ENCODE peak calls at places on chromosomes 16 and 17, in ten cellular contexts. One of them, this sample, is unnamed.

GRCh38 chr16:2033057-2033911 is 6.6 kb downstream of the NHERF2 start:
- DNase-seq in prostate gland: no peak
- DNase-seq in stomach: peak
- DNase-seq in HCT116: no peak
- DNase-seq in GM23338: no peak
- DNase-seq in esophagus muscularis mucosa: no peak
- DNase-seq in H1: peak
- DNase-seq in suprapubic skin: peak
- DNase-seq in HL-60: no peak
- DNase-seq in breast epithelium: peak
- DNase-seq in this sample: no peak

GRCh38 chr17:60748232-60748631 is 70.6 kb downstream of the BCAS3 start:
- DNase-seq in prostate gland: no peak
- DNase-seq in stomach: no peak
- DNase-seq in HCT116: no peak
- DNase-seq in GM23338: peak
- DNase-seq in esophagus muscularis mucosa: no peak
- DNase-seq in H1: no peak
- DNase-seq in suprapubic skin: no peak
- DNase-seq in HL-60: no peak
- DNase-seq in breast epithelium: no peak
- DNase-seq in this sample: no peak

GRCh38 chr17:39737761-39738567 is at the start of gene GRB7:
- DNase-seq in prostate gland: peak
- DNase-seq in stomach: peak
- DNase-seq in HCT116: peak
- DNase-seq in GM23338: peak
- DNase-seq in esophagus muscularis mucosa: no peak
- DNase-seq in H1: peak
- DNase-seq in suprapubic skin: no peak
- DNase-seq in HL-60: no peak
- DNase-seq in breast epithelium: peak
- DNase-seq in this sample: no peak

GRCh38 chr16:1770328-1771071 is 843 bp downstream of the NME3 start:
- DNase-seq in prostate gland: peak
- DNase-seq in stomach: peak
- DNase-seq in HCT116: peak
- DNase-seq in GM23338: peak
- DNase-seq in esophagus muscularis mucosa: no peak
- DNase-seq in H1: peak
- DNase-seq in suprapubic skin: no peak
- DNase-seq in HL-60: no peak
- DNase-seq in breast epithelium: peak
- DNase-seq in this sample: no peak

GRCh38 chr16:21199607-21200218 is 11.7 kb downstream of the ZP2 start:
- DNase-seq in prostate gland: no peak
- DNase-seq in stomach: no peak
- DNase-seq in HCT116: no peak
- DNase-seq in GM23338: no peak
- DNase-seq in esophagus muscularis mucosa: no peak
- DNase-seq in H1: no peak
- DNase-seq in suprapubic skin: no peak
- DNase-seq in HL-60: no peak
- DNase-seq in breast epithelium: no peak
- DNase-seq in this sample: no peak

GRCh38 chr16:30700491-30700890 is 1.5 kb downstream of the SRCAP start:
- DNase-seq in prostate gland: no peak
- DNase-seq in stomach: no peak
- DNase-seq in HCT116: no peak
- DNase-seq in GM23338: no peak
- DNase-seq in esophagus muscularis mucosa: no peak
- DNase-seq in H1: no peak
- DNase-seq in suprapubic skin: no peak
- DNase-seq in HL-60: no peak
- DNase-seq in breast epithelium: no peak
- DNase-seq in this sample: no peak

GRCh38 chr16:88424536-88425230 is 28.4 kb upstream of the ZFPM1 start:
- DNase-seq in prostate gland: peak
- DNase-seq in stomach: no peak
- DNase-seq in HCT116: no peak
- DNase-seq in GM23338: no peak
- DNase-seq in esophagus muscularis mucosa: no peak
- DNase-seq in H1: no peak
- DNase-seq in suprapubic skin: no peak
- DNase-seq in HL-60: no peak
- DNase-seq in breast epithelium: peak
- DNase-seq in this sample: no peak

GRCh38 chr16:1367486-1368174 is 15.9 kb downstream of the GNPTG start:
- DNase-seq in prostate gland: peak
- DNase-seq in stomach: no peak
- DNase-seq in HCT116: no peak
- DNase-seq in GM23338: no peak
- DNase-seq in esophagus muscularis mucosa: no peak
- DNase-seq in H1: no peak
- DNase-seq in suprapubic skin: no peak
- DNase-seq in HL-60: no peak
- DNase-seq in breast epithelium: no peak
- DNase-seq in this sample: no peak

GRCh38 chr17:78383725-78384471 is 5.4 kb downstream of the PGS1 start:
- DNase-seq in prostate gland: peak
- DNase-seq in stomach: peak
- DNase-seq in HCT116: no peak
- DNase-seq in GM23338: no peak
- DNase-seq in esophagus muscularis mucosa: peak
- DNase-seq in H1: no peak
- DNase-seq in suprapubic skin: peak
- DNase-seq in HL-60: peak
- DNase-seq in breast epithelium: peak
- DNase-seq in this sample: no peak

GRCh38 chr16:75064403-75065148 is 52.0 kb downstream of the LDHD start:
- DNase-seq in prostate gland: peak
- DNase-seq in stomach: peak
- DNase-seq in HCT116: no peak
- DNase-seq in GM23338: no peak
- DNase-seq in esophagus muscularis mucosa: no peak
- DNase-seq in H1: no peak
- DNase-seq in suprapubic skin: no peak
- DNase-seq in HL-60: peak
- DNase-seq in breast epithelium: peak
- DNase-seq in this sample: no peak

GRCh38 chr16:75238132-75238852 is 13.1 kb downstream of the BCAR1 start:
- DNase-seq in prostate gland: peak
- DNase-seq in stomach: peak
- DNase-seq in HCT116: no peak
- DNase-seq in GM23338: no peak
- DNase-seq in esophagus muscularis mucosa: peak
- DNase-seq in H1: no peak
- DNase-seq in suprapubic skin: peak
- DNase-seq in HL-60: no peak
- DNase-seq in breast epithelium: peak
- DNase-seq in this sample: no peak

GRCh38 chr16:4336701-4337539 is 14.2 kb downstream of the PAM16 start:
- DNase-seq in prostate gland: no peak
- DNase-seq in stomach: no peak
- DNase-seq in HCT116: no peak
- DNase-seq in GM23338: no peak
- DNase-seq in esophagus muscularis mucosa: no peak
- DNase-seq in H1: no peak
- DNase-seq in suprapubic skin: peak
- DNase-seq in HL-60: no peak
- DNase-seq in breast epithelium: no peak
- DNase-seq in this sample: no peak

GRCh38 chr16:82945420-82946096 is 318.8 kb downstream of the CDH13 start:
- DNase-seq in prostate gland: no peak
- DNase-seq in stomach: no peak
- DNase-seq in HCT116: no peak
- DNase-seq in GM23338: no peak
- DNase-seq in esophagus muscularis mucosa: no peak
- DNase-seq in H1: no peak
- DNase-seq in suprapubic skin: no peak
- DNase-seq in HL-60: no peak
- DNase-seq in breast epithelium: no peak
- DNase-seq in this sample: no peak

DNA sequence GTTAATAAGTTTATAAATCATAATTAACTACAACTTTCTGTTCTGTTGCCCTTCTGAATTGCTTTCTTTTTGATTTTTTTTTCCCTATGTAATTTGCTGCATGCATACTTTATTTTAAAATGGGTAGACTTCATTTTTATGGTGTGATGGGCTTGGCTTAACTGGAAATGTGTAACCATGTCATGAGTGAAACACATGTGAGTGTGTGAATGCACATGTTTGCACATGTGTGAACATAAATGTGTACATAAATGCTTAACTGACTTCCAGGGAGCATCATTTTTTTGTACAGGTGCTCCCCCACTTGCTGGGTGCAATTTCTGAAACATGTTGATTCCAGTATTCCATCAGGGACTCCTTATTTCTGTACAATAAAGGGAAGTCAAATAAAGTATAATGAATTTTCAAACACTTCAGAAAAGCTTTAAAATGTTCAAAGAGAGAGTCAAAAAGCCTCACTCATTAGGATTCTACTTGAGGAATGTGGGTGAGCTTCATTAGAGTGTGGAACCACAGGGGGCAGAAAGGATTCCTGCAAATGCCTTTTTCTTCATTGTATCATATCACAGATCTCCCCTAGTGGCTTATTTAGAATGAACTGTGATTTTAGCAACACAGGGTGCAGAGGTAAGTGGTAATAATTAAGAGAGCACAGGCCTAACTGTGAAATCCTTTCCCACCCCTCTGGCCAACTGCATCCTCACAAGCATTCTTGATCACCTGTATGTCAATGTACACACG is 31.7 kb upstream of the CDH11 start:
- DNase-seq in prostate gland: no peak
- DNase-seq in stomach: no peak
- DNase-seq in HCT116: no peak
- DNase-seq in GM23338: peak
- DNase-seq in esophagus muscularis mucosa: no peak
- DNase-seq in H1: no peak
- DNase-seq in suprapubic skin: no peak
- DNase-seq in HL-60: no peak
- DNase-seq in breast epithelium: no peak
- DNase-seq in this sample: no peak
- H3K27ac ChIP-seq in prostate gland: no peak
- H3K27ac ChIP-seq in stomach: no peak
- H3K27ac ChIP-seq in HCT116: no peak
- H3K27ac ChIP-seq in GM23338: no peak
- H3K27ac ChIP-seq in esophagus muscularis mucosa: no peak
- H3K27ac ChIP-seq in H1: no peak
- H3K27ac ChIP-seq in suprapubic skin: no peak
- H3K27ac ChIP-seq in HL-60: no peak
- H3K27ac ChIP-seq in breast epithelium: no peak
- H3K27ac ChIP-seq in this sample: no peak

DNA sequence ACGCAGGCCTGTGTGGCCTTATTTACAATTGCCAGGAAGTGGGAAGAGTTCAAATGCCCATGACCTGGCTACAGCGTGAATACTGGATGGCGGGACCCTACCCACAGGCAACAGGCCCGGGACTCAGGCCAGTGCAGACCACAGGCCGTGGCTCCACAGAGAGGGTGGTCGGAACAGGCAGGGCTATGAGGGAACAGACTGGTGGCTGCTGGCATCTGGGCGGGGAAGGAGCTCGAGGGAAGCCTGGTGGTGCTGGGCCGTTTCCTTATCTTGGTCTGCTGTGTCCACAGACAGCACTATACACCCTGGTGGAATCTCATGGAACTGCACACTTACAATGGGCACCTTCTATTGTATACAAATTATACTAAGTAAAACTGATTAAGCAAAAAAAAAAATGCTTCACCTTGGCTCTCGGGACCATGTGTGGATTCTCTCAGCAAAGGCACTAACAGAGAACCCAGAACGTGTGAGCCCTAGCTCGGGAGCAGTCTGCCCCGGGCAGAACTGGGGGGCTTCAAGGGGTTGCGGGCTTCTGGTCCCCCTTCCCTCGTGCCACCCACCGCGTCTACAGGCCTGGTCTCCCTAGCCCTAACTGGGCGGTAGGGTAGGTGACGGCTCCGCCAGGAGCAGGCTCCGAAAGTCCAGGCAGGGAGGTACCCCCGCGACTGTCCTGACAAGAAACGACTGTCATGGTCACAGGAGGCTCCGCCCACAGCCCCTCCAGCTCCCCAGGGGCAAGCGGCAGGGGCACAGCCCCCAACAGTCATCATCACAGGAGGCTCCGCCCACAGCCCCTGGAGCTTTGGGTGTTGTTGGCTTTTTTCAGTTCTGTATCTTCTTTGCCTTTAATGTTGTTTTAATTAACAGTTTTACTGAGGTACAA is 21.8 kb downstream of the CEP131 start:
- DNase-seq in prostate gland: peak
- DNase-seq in stomach: peak
- DNase-seq in HCT116: peak
- DNase-seq in GM23338: peak
- DNase-seq in esophagus muscularis mucosa: no peak
- DNase-seq in H1: no peak
- DNase-seq in suprapubic skin: no peak
- DNase-seq in HL-60: peak
- DNase-seq in breast epithelium: peak
- DNase-seq in this sample: no peak
- TF ChIP-seq POLR2AphosphoS5 in prostate gland: no peak
- TF ChIP-seq POLR2AphosphoS5 in stomach: no peak
- TF ChIP-seq POLR2AphosphoS5 in HCT116: no peak
- TF ChIP-seq POLR2AphosphoS5 in GM23338: no peak
- TF ChIP-seq POLR2AphosphoS5 in esophagus muscularis mucosa: no peak
- TF ChIP-seq POLR2AphosphoS5 in H1: no peak
- TF ChIP-seq POLR2AphosphoS5 in suprapubic skin: no peak
- TF ChIP-seq POLR2AphosphoS5 in HL-60: no peak
- TF ChIP-seq POLR2AphosphoS5 in breast epithelium: no peak
- TF ChIP-seq POLR2AphosphoS5 in this sample: no peak

DNA sequence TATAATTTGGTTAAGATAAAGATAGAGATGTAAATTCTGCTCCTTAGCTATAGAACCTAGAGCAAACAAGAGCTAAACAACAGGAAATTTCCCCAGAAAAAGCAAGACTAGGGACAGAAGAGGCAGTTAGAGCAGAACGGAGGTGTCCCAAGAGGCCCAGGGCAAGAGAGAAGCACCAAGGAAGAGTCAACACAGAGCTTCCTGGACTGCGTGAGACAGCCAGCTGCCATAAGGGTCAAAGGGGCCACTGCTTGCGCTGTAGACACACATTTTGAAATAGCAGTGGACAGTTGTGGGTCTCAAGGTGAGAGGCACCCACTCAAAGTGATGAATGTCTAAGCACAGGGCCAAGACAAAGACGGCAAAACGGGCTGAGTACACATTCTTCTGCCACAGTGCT is 156.6 kb downstream of the PARN start:
- DNase-seq in prostate gland: no peak
- DNase-seq in stomach: no peak
- DNase-seq in HCT116: no peak
- DNase-seq in GM23338: no peak
- DNase-seq in esophagus muscularis mucosa: no peak
- DNase-seq in H1: no peak
- DNase-seq in suprapubic skin: no peak
- DNase-seq in HL-60: no peak
- DNase-seq in breast epithelium: no peak
- DNase-seq in this sample: no peak
- H3K27ac ChIP-seq in prostate gland: no peak
- H3K27ac ChIP-seq in stomach: no peak
- H3K27ac ChIP-seq in HCT116: no peak
- H3K27ac ChIP-seq in GM23338: no peak
- H3K27ac ChIP-seq in esophagus muscularis mucosa: no peak
- H3K27ac ChIP-seq in H1: no peak
- H3K27ac ChIP-seq in suprapubic skin: no peak
- H3K27ac ChIP-seq in HL-60: no peak
- H3K27ac ChIP-seq in breast epithelium: no peak
- H3K27ac ChIP-seq in this sample: no peak

GRCh38 chr17:40921026-40921425 is 16.4 kb downstream of the KRT23 start:
- DNase-seq in prostate gland: no peak
- DNase-seq in stomach: no peak
- DNase-seq in HCT116: no peak
- DNase-seq in GM23338: no peak
- DNase-seq in esophagus muscularis mucosa: no peak
- DNase-seq in H1: no peak
- DNase-seq in suprapubic skin: no peak
- DNase-seq in HL-60: no peak
- DNase-seq in breast epithelium: no peak
- DNase-seq in this sample: no peak
- TF ChIP-seq POLR2AphosphoS5 in prostate gland: no peak
- TF ChIP-seq POLR2AphosphoS5 in stomach: no peak
- TF ChIP-seq POLR2AphosphoS5 in HCT116: no peak
- TF ChIP-seq POLR2AphosphoS5 in GM23338: no peak
- TF ChIP-seq POLR2AphosphoS5 in esophagus muscularis mucosa: no peak
- TF ChIP-seq POLR2AphosphoS5 in H1: no peak
- TF ChIP-seq POLR2AphosphoS5 in suprapubic skin: no peak
- TF ChIP-seq POLR2AphosphoS5 in HL-60: no peak
- TF ChIP-seq POLR2AphosphoS5 in breast epithelium: no peak
- TF ChIP-seq POLR2AphosphoS5 in this sample: no peak